ENCODE peak calls at places on chromosome 21, in ten cellular contexts. S is fibroblast of mammary gland, Q is tibial artery, O is AG10803, E is neural progenitor cell, W is mesendoderm, K is lung, G is right atrium auricular region, I is fibroblast of the aortic adventitia, U is HepG2. J is an unnamed sample.

GRCh38 chr21:44869860-44870747 is 3.4 kb downstream of the PTTG1IP start:
- DNase-seq in E (peak), G (peak), Q (peak), S (peak), O (peak), I (peak), W (peak), K (peak), U (peak), J (peak)

GRCh38 chr21:28771790-28772501 is 220.7 kb downstream of the LTN1 start:
- DNase-seq in E (no peak), I (peak), K (no peak), G (no peak), Q (no peak), U (no peak), O (peak), S (peak), W (no peak), J (peak)

GRCh38 chr21:33434770-33435360 is 31.7 kb downstream of the IFNGR2 start:
- DNase-seq in K (no peak), I (peak), U (no peak), W (no peak), S (peak), E (no peak), O (peak), Q (no peak), G (no peak), J (peak)

GRCh38 chr21:14877581-14878228 is 187.1 kb downstream of the NRIP1 start:
- DNase-seq in U (peak), O (no peak), K (no peak), E (no peak), I (peak), W (no peak), S (peak), Q (no peak), G (no peak), J (no peak)

GRCh38 chr21:34612557-34612956 is 2.4 kb downstream of the RCAN1 start:
- DNase-seq in W (no peak), S (no peak), E (no peak), I (no peak), G (no peak), K (no peak), O (no peak), U (no peak), Q (no peak), J (peak)

GRCh38 chr21:8990326-8991087 is 1530.9 kb upstream of the TPTE start:
- DNase-seq in I (no peak), W (no peak), G (no peak), U (peak), K (no peak), O (no peak), E (no peak), Q (no peak), S (no peak), J (no peak)

GRCh38 chr21:39863111-39863510 is 4.1 kb upstream of the PCP4 start:
- DNase-seq in K (peak), S (no peak), O (no peak), I (no peak), Q (no peak), G (no peak), E (no peak), W (no peak), U (no peak), J (no peak)

GRCh38 chr21:31136891-31137290 is 98.6 kb upstream of the KRTAP19-8 start:
- DNase-seq in G (no peak), K (no peak), W (no peak), I (peak), Q (no peak), U (no peak), O (peak), E (no peak), S (peak), J (peak)

GRCh38 chr21:43811262-43812105 is 22.1 kb downstream of the RRP1 start:
- DNase-seq in G (no peak), E (no peak), S (no peak), K (no peak), O (no peak), Q (no peak), U (no peak), I (no peak), W (no peak), J (no peak)

GRCh38 chr21:44402323-44403105 is 49.1 kb downstream of the TRPM2 start:
- DNase-seq in Q (no peak), U (no peak), G (peak), W (no peak), S (no peak), E (no peak), K (no peak), O (no peak), I (no peak), J (no peak)

GRCh38 chr21:38244885-38245869 is 11.6 kb upstream of the KCNJ15 start:
- DNase-seq in U (no peak), O (peak), G (no peak), I (peak), W (no peak), E (no peak), Q (no peak), K (no peak), S (peak), J (peak)

GRCh38 chr21:33643658-33644311 is 1.5 kb downstream of the ITSN1 start:
- DNase-seq in Q (no peak), G (no peak), I (no peak), S (peak), O (no peak), U (peak), W (peak), K (no peak), E (peak), J (peak)

GRCh38 chr21:37700641-37701202 is 215.5 kb downstream of the KCNJ6 start:
- DNase-seq in U (peak), G (no peak), E (peak), I (peak), Q (no peak), S (peak), W (peak), K (no peak), O (peak), J (peak)

GRCh38 chr21:26719750-26720149 is 125.5 kb downstream of the ADAMTS1 start:
- DNase-seq in Q (no peak), K (no peak), I (no peak), W (no peak), U (no peak), O (peak), G (no peak), E (no peak), S (no peak), J (no peak)

GRCh38 chr21:44962481-44962966 is 22.7 kb downstream of the SLX9 start:
- DNase-seq in U (no peak), Q (no peak), S (peak), O (peak), W (no peak), K (no peak), I (peak), E (no peak), G (no peak), J (peak)

GRCh38 chr21:44485796-44486195 is 30.5 kb downstream of the LRRC3 start:
- DNase-seq in O (no peak), G (no peak), S (no peak), E (no peak), W (no peak), U (no peak), I (no peak), K (no peak), Q (no peak), J (no peak)

GRCh38 chr21:25496825-25497482 is 110.3 kb downstream of the MRPL39 start:
- DNase-seq in G (no peak), E (no peak), O (peak), Q (no peak), W (no peak), S (peak), K (no peak), U (no peak), I (peak), J (no peak)

GRCh38 chr21:32940079-32941014 is 85.4 kb upstream of the OLIG2 start:
- DNase-seq in I (peak), O (peak), E (peak), U (peak), S (peak), Q (no peak), W (peak), G (no peak), K (peak), J (peak)

GRCh38 chr21:8993284-8993942 is 1528.0 kb upstream of the TPTE start:
- DNase-seq in G (no peak), I (no peak), S (no peak), E (no peak), O (no peak), Q (no peak), K (no peak), W (no peak), U (peak), J (no peak)

GRCh38 chr21:33799378-33800090 is 116.1 kb downstream of the ATP5PO start:
- DNase-seq in I (peak), U (no peak), K (no peak), S (peak), E (peak), W (no peak), Q (no peak), O (no peak), G (peak), J (peak)

GRCh38 chr21:30340714-30341573 is 3.5 kb upstream of the KRTAP27-1 start:
- DNase-seq in E (peak), I (peak), G (no peak), S (peak), K (no peak), W (peak), Q (no peak), O (peak), U (peak), J (peak)

GRCh38 chr21:28393279-28393678 is 599.4 kb downstream of the LTN1 start:
- DNase-seq in U (no peak), Q (no peak), K (no peak), W (no peak), E (no peak), I (no peak), O (no peak), S (no peak), G (no peak), J (no peak)

GRCh38 chr21:16570856-16571255 is 841.1 kb downstream of the USP25 start:
- DNase-seq in U (no peak), O (peak), Q (no peak), G (no peak), I (peak), K (no peak), W (no peak), E (no peak), S (no peak), J (no peak)
- H3K4me3 ChIP-seq in U (no peak), O (no peak), Q (no peak), G (no peak), I (no peak), K (no peak), W (no peak), E (no peak), S (no peak), J (no peak)

GRCh38 chr21:36478941-36479340 is 981 bp downstream of the CLDN14 start:
- DNase-seq in G (no peak), S (no peak), E (peak), K (no peak), O (peak), W (peak), Q (no peak), I (no peak), U (no peak), J (peak)

GRCh38 chr21:36479415-36480402 is at the start of gene CLDN14:
- DNase-seq in S (no peak), W (no peak), U (peak), Q (peak), K (no peak), G (no peak), I (no peak), O (peak), E (no peak), J (no peak)

GRCh38 chr21:36477001-36477400 is 2.9 kb downstream of the CLDN14 start:
- DNase-seq in K (no peak), I (no peak), O (no peak), W (no peak), E (no peak), U (no peak), S (no peak), G (no peak), Q (no peak), J (no peak)

GRCh38 chr21:36477559-36477958 is 2.4 kb downstream of the CLDN14 start:
- DNase-seq in W (no peak), O (no peak), E (no peak), Q (no peak), S (no peak), I (no peak), U (no peak), G (no peak), K (no peak), J (no peak)

DNA sequence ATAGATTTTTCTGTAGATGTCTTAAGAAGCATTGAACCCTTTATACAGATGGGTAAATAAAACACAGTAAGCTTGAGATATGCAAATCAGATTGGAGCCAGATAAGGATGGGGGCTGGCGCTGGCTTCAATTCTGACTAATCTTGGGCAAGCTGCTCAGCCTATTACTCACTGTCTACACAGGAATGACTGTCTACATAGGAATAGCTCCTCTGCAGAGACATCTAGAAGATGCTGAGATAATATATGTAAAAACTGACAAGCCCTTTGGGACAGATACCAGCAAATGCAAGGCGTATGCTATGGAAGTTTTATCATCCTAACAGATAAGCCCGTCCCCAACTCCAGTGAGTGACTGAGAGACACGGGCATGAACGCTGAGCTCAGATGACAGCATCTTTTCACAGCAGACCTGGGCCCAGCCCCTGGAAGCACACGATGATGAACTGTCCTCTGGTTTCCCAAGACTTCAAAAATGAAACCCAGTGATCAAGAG is 1.7 kb downstream of the CLDN14 start:
- DNase-seq in E (no peak), G (no peak), K (no peak), O (peak), S (peak), U (no peak), I (peak), Q (no peak), W (peak), J (peak)
- H3K4me3 ChIP-seq in E (no peak), G (no peak), K (no peak), O (no peak), S (no peak), U (peak), I (no peak), Q (no peak), W (no peak), J (no peak)

DNA sequence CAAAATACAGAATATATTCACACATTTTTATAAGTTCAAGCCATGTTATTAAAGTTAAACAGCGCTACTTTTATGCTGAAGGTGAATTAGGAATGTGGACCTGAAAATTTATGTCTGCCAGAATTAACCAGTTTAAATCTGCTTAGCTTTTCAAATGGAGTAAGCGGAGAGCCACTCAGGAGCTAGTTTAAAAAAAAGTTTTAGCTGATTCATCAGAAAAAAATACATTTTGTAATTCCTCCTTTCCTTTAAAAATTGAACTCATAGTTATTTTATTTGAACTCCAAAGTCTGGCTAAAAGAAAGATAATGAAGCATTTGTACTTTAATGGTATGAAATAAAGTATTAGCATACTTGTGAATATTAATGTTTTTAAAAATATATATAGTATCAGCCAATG is 21.2 kb downstream of the C21orf91 start:
- DNase-seq in W (no peak), E (no peak), U (no peak), S (no peak), K (no peak), I (no peak), Q (no peak), O (no peak), G (no peak), J (no peak)
- H3K4me3 ChIP-seq in W (no peak), E (no peak), U (no peak), S (no peak), K (no peak), I (no peak), Q (no peak), O (no peak), G (no peak), J (no peak)

GRCh38 chr21:46065993-46066842 is 31.7 kb upstream of the COL6A2 start:
- DNase-seq in W (no peak), K (peak), U (no peak), G (peak), O (no peak), Q (peak), S (no peak), E (no peak), I (peak), J (no peak)
- H3K4me3 ChIP-seq in W (no peak), K (no peak), U (no peak), G (no peak), O (peak), Q (no peak), S (no peak), E (no peak), I (no peak), J (no peak)

GRCh38 chr21:42652527-42653491 is 612 bp upstream of the PDE9A start:
- DNase-seq in Q (peak), O (peak), S (peak), K (peak), W (peak), G (peak), E (peak), U (peak), I (no peak), J (peak)

GRCh38 chr21:42654179-42654912 is 925 bp downstream of the PDE9A start:
- DNase-seq in U (peak), O (no peak), E (peak), Q (no peak), G (no peak), S (no peak), I (no peak), W (peak), K (no peak), J (no peak)

GRCh38 chr21:42654913-42655796 is 1.7 kb downstream of the PDE9A start:
- DNase-seq in S (no peak), O (no peak), W (no peak), K (no peak), E (no peak), I (no peak), Q (no peak), G (no peak), U (no peak), J (no peak)

GRCh38 chr21:42651515-42652401 is 1.7 kb upstream of the PDE9A start:
- DNase-seq in G (no peak), W (no peak), O (no peak), S (no peak), K (no peak), E (no peak), U (no peak), Q (no peak), I (no peak), J (no peak)

GRCh38 chr21:42653492-42654061 is at the start of gene PDE9A:
- DNase-seq in Q (no peak), K (no peak), I (no peak), G (no peak), U (no peak), O (no peak), S (no peak), W (peak), E (peak), J (no peak)
- H3K4me3 ChIP-seq in Q (peak), K (peak), I (no peak), G (peak), U (peak), O (no peak), S (peak), W (peak), E (peak), J (no peak)

GRCh38 chr21:42341776-42342542 is 8.8 kb downstream of the TFF2 start:
- DNase-seq in U (no peak), W (peak), S (no peak), I (no peak), Q (no peak), G (no peak), O (no peak), E (no peak), K (no peak), J (no peak)
- H3K4me3 ChIP-seq in U (no peak), W (no peak), S (no peak), I (no peak), Q (no peak), G (no peak), O (no peak), E (no peak), K (no peak), J (no peak)

J was measured in fibroblast of pulmonary artery.